ENCODE peak calls at places on chromosomes 6 and 20, in four cellular contexts. One of them, this sample, is unnamed.

GRCh38 chr20:62178316-62179161 is 4.3 kb upstream of the MTG2 start:
- DNase-seq in transverse colon: no peak
- DNase-seq in head of caudate nucleus: no peak
- DNase-seq in activated CD4-positive, alpha-beta T cell treated with anti-CD3 and anti-CD28 coated beads, Interleukin-2, amount 50 U/mL, for 4 hours: no peak
- DNase-seq in this sample: no peak

GRCh38 chr6:82924799-82925535 is 140.7 kb downstream of the UBE3D start:
- DNase-seq in transverse colon: no peak
- DNase-seq in head of caudate nucleus: no peak
- DNase-seq in activated CD4-positive, alpha-beta T cell treated with anti-CD3 and anti-CD28 coated beads, Interleukin-2, amount 50 U/mL, for 4 hours: no peak
- DNase-seq in this sample: no peak

GRCh38 chr6:158086706-158087518 is 81.2 kb downstream of the SERAC1 start:
- DNase-seq in transverse colon: peak
- DNase-seq in head of caudate nucleus: no peak
- DNase-seq in activated CD4-positive, alpha-beta T cell treated with anti-CD3 and anti-CD28 coated beads, Interleukin-2, amount 50 U/mL, for 4 hours: no peak
- DNase-seq in this sample: no peak

GRCh38 chr6:15504040-15504491 is 158.8 kb downstream of the DTNBP1 start:
- DNase-seq in transverse colon: peak
- DNase-seq in head of caudate nucleus: peak
- DNase-seq in activated CD4-positive, alpha-beta T cell treated with anti-CD3 and anti-CD28 coated beads, Interleukin-2, amount 50 U/mL, for 4 hours: no peak
- DNase-seq in this sample: no peak

GRCh38 chr6:168042426-168043192 is 36.4 kb downstream of the FRMD1 start:
- DNase-seq in transverse colon: no peak
- DNase-seq in head of caudate nucleus: no peak
- DNase-seq in activated CD4-positive, alpha-beta T cell treated with anti-CD3 and anti-CD28 coated beads, Interleukin-2, amount 50 U/mL, for 4 hours: no peak
- DNase-seq in this sample: no peak

GRCh38 chr20:52060794-52061714 is 130.5 kb downstream of the ZFP64 start:
- DNase-seq in transverse colon: no peak
- DNase-seq in head of caudate nucleus: no peak
- DNase-seq in activated CD4-positive, alpha-beta T cell treated with anti-CD3 and anti-CD28 coated beads, Interleukin-2, amount 50 U/mL, for 4 hours: no peak
- DNase-seq in this sample: peak

GRCh38 chr20:34945315-34946077 is 10.1 kb downstream of the GSS start:
- DNase-seq in transverse colon: peak
- DNase-seq in head of caudate nucleus: no peak
- DNase-seq in activated CD4-positive, alpha-beta T cell treated with anti-CD3 and anti-CD28 coated beads, Interleukin-2, amount 50 U/mL, for 4 hours: no peak
- DNase-seq in this sample: no peak

GRCh38 chr20:23152308-23152892 is 66.3 kb upstream of the CD93 start:
- DNase-seq in transverse colon: peak
- DNase-seq in head of caudate nucleus: no peak
- DNase-seq in activated CD4-positive, alpha-beta T cell treated with anti-CD3 and anti-CD28 coated beads, Interleukin-2, amount 50 U/mL, for 4 hours: no peak
- DNase-seq in this sample: peak

GRCh38 chr6:30814137-30815084 is 69.9 kb upstream of the DDR1 start:
- DNase-seq in transverse colon: peak
- DNase-seq in head of caudate nucleus: no peak
- DNase-seq in activated CD4-positive, alpha-beta T cell treated with anti-CD3 and anti-CD28 coated beads, Interleukin-2, amount 50 U/mL, for 4 hours: peak
- DNase-seq in this sample: peak

GRCh38 chr6:31128093-31128676 is 7.9 kb upstream of the CDSN start:
- DNase-seq in transverse colon: peak
- DNase-seq in head of caudate nucleus: peak
- DNase-seq in activated CD4-positive, alpha-beta T cell treated with anti-CD3 and anti-CD28 coated beads, Interleukin-2, amount 50 U/mL, for 4 hours: peak
- DNase-seq in this sample: peak

GRCh38 chr6:5772634-5773230 is 234.0 kb downstream of the NRN1 start:
- DNase-seq in transverse colon: no peak
- DNase-seq in head of caudate nucleus: no peak
- DNase-seq in activated CD4-positive, alpha-beta T cell treated with anti-CD3 and anti-CD28 coated beads, Interleukin-2, amount 50 U/mL, for 4 hours: no peak
- DNase-seq in this sample: no peak

GRCh38 chr20:9971746-9972145 is 63.0 kb upstream of the ANKEF1 start:
- DNase-seq in transverse colon: no peak
- DNase-seq in head of caudate nucleus: no peak
- DNase-seq in activated CD4-positive, alpha-beta T cell treated with anti-CD3 and anti-CD28 coated beads, Interleukin-2, amount 50 U/mL, for 4 hours: no peak
- DNase-seq in this sample: no peak

GRCh38 chr20:25203891-25204320 is 8.4 kb downstream of the ENTPD6 start:
- DNase-seq in transverse colon: no peak
- DNase-seq in head of caudate nucleus: no peak
- DNase-seq in activated CD4-positive, alpha-beta T cell treated with anti-CD3 and anti-CD28 coated beads, Interleukin-2, amount 50 U/mL, for 4 hours: no peak
- DNase-seq in this sample: no peak

GRCh38 chr6:77561768-77562314 is 91.0 kb upstream of the MEI4 start:
- DNase-seq in transverse colon: no peak
- DNase-seq in head of caudate nucleus: no peak
- DNase-seq in activated CD4-positive, alpha-beta T cell treated with anti-CD3 and anti-CD28 coated beads, Interleukin-2, amount 50 U/mL, for 4 hours: no peak
- DNase-seq in this sample: no peak

GRCh38 chr6:46505693-46506512 is 14.7 kb upstream of the RCAN2 start:
- DNase-seq in transverse colon: no peak
- DNase-seq in head of caudate nucleus: no peak
- DNase-seq in activated CD4-positive, alpha-beta T cell treated with anti-CD3 and anti-CD28 coated beads, Interleukin-2, amount 50 U/mL, for 4 hours: no peak
- DNase-seq in this sample: no peak

GRCh38 chr20:31857861-31858835 is 12.2 kb downstream of the DUSP15 start:
- DNase-seq in transverse colon: no peak
- DNase-seq in head of caudate nucleus: no peak
- DNase-seq in activated CD4-positive, alpha-beta T cell treated with anti-CD3 and anti-CD28 coated beads, Interleukin-2, amount 50 U/mL, for 4 hours: no peak
- DNase-seq in this sample: no peak

GRCh38 chr20:13771853-13772453 is 12.8 kb downstream of the ESF1 start:
- DNase-seq in transverse colon: no peak
- DNase-seq in head of caudate nucleus: no peak
- DNase-seq in activated CD4-positive, alpha-beta T cell treated with anti-CD3 and anti-CD28 coated beads, Interleukin-2, amount 50 U/mL, for 4 hours: no peak
- DNase-seq in this sample: peak

GRCh38 chr6:63476302-63476701 is 96.0 kb upstream of the LOC128125822 start:
- DNase-seq in transverse colon: no peak
- DNase-seq in head of caudate nucleus: no peak
- DNase-seq in activated CD4-positive, alpha-beta T cell treated with anti-CD3 and anti-CD28 coated beads, Interleukin-2, amount 50 U/mL, for 4 hours: no peak
- DNase-seq in this sample: no peak

GRCh38 chr6:127210725-127211124 is 55.9 kb upstream of the RNF146 start:
- DNase-seq in transverse colon: no peak
- DNase-seq in head of caudate nucleus: no peak
- DNase-seq in activated CD4-positive, alpha-beta T cell treated with anti-CD3 and anti-CD28 coated beads, Interleukin-2, amount 50 U/mL, for 4 hours: no peak
- DNase-seq in this sample: no peak

GRCh38 chr20:53190225-53190624 is 218.1 kb downstream of the TSHZ2 start:
- DNase-seq in transverse colon: no peak
- DNase-seq in head of caudate nucleus: no peak
- DNase-seq in activated CD4-positive, alpha-beta T cell treated with anti-CD3 and anti-CD28 coated beads, Interleukin-2, amount 50 U/mL, for 4 hours: no peak
- DNase-seq in this sample: no peak

GRCh38 chr6:68196645-68197044 is 438.4 kb upstream of the ADGRB3 start:
- DNase-seq in transverse colon: no peak
- DNase-seq in head of caudate nucleus: no peak
- DNase-seq in activated CD4-positive, alpha-beta T cell treated with anti-CD3 and anti-CD28 coated beads, Interleukin-2, amount 50 U/mL, for 4 hours: no peak
- DNase-seq in this sample: no peak

GRCh38 chr20:825710-826421 is 7.6 kb upstream of the FAM110A start:
- DNase-seq in transverse colon: peak
- DNase-seq in head of caudate nucleus: no peak
- DNase-seq in activated CD4-positive, alpha-beta T cell treated with anti-CD3 and anti-CD28 coated beads, Interleukin-2, amount 50 U/mL, for 4 hours: no peak
- DNase-seq in this sample: no peak

GRCh38 chr6:92559611-92560010 is 859.7 kb downstream of the EPHA7 start:
- DNase-seq in transverse colon: no peak
- DNase-seq in head of caudate nucleus: no peak
- DNase-seq in activated CD4-positive, alpha-beta T cell treated with anti-CD3 and anti-CD28 coated beads, Interleukin-2, amount 50 U/mL, for 4 hours: no peak
- DNase-seq in this sample: no peak

GRCh38 chr6:37799263-37799644 is 20.3 kb upstream of the ZFAND3 start:
- DNase-seq in transverse colon: no peak
- DNase-seq in head of caudate nucleus: no peak
- DNase-seq in activated CD4-positive, alpha-beta T cell treated with anti-CD3 and anti-CD28 coated beads, Interleukin-2, amount 50 U/mL, for 4 hours: no peak
- DNase-seq in this sample: no peak

GRCh38 chr6:35240838-35241801 is 18.4 kb upstream of the ZNF76 start:
- DNase-seq in transverse colon: peak
- DNase-seq in head of caudate nucleus: peak
- DNase-seq in activated CD4-positive, alpha-beta T cell treated with anti-CD3 and anti-CD28 coated beads, Interleukin-2, amount 50 U/mL, for 4 hours: peak
- DNase-seq in this sample: peak

GRCh38 chr6:134956032-134956431 is 6.1 kb upstream of the ALDH8A1 start:
- DNase-seq in transverse colon: no peak
- DNase-seq in head of caudate nucleus: no peak
- DNase-seq in activated CD4-positive, alpha-beta T cell treated with anti-CD3 and anti-CD28 coated beads, Interleukin-2, amount 50 U/mL, for 4 hours: no peak
- DNase-seq in this sample: no peak

GRCh38 chr6:89985744-89986493 is 91.7 kb downstream of the GJA10 start:
- DNase-seq in transverse colon: no peak
- DNase-seq in head of caudate nucleus: peak
- DNase-seq in activated CD4-positive, alpha-beta T cell treated with anti-CD3 and anti-CD28 coated beads, Interleukin-2, amount 50 U/mL, for 4 hours: no peak
- DNase-seq in this sample: peak

GRCh38 chr20:23255658-23256385 is 94.8 kb upstream of the NXT1 start:
- DNase-seq in transverse colon: no peak
- DNase-seq in head of caudate nucleus: no peak
- DNase-seq in activated CD4-positive, alpha-beta T cell treated with anti-CD3 and anti-CD28 coated beads, Interleukin-2, amount 50 U/mL, for 4 hours: no peak
- DNase-seq in this sample: peak

This sample was measured in hepatic stellate cell.